ENCODE peak calls at places on chromosomes 2 and 18, in ten cellular contexts. A, E, K, U, H, O, V, M, G and J are unnamed samples. For H3K9me3, the result is how much of the 10 kb centered on the place peaks cover.

GRCh38 chr2:172985139-172985874 is 90.3 kb upstream of the MAP3K20 start:
- DNase-seq in H (no peak), M (peak), V (no peak), O (no peak), G (peak), K (no peak), A (peak), E (peak), U (no peak), J (no peak)

GRCh38 chr2:219557791-219558785 is 13.3 kb downstream of the OBSL1 start:
- DNase-seq in O (no peak), H (no peak), M (no peak), G (no peak), U (no peak), A (no peak), V (no peak), E (no peak), K (no peak), J (no peak)

GRCh38 chr18:61502472-61502871 is 169.2 kb downstream of the CDH20 start:
- DNase-seq in E (peak), M (no peak), A (peak), O (peak), G (peak), V (no peak), K (peak), H (peak), U (no peak), J (no peak)

GRCh38 chr2:239727776-239728600 is 297.2 kb downstream of the NDUFA10 start:
- DNase-seq in V (peak), H (no peak), O (no peak), K (no peak), U (no peak), A (no peak), E (no peak), G (no peak), M (peak), J (no peak)

GRCh38 chr2:161990741-161991140 is 83.3 kb downstream of the DPP4 start:
- DNase-seq in G (no peak), E (no peak), M (no peak), A (peak), U (no peak), H (no peak), V (no peak), K (no peak), O (peak), J (no peak)

GRCh38 chr18:60295776-60296175 is 76.8 kb downstream of the MC4R start:
- DNase-seq in U (no peak), V (no peak), E (no peak), A (no peak), H (no peak), G (no peak), M (no peak), K (no peak), O (no peak), J (no peak)

GRCh38 chr18:55355220-55355619 is 232.8 kb downstream of the TCF4 start:
- DNase-seq in M (no peak), G (no peak), K (no peak), H (no peak), A (no peak), V (no peak), U (no peak), O (no peak), E (no peak), J (no peak)

GRCh38 chr2:31586230-31586629 is 5.5 kb upstream of the SRD5A2 start:
- DNase-seq in M (no peak), K (no peak), E (no peak), G (no peak), O (no peak), U (no peak), A (no peak), H (no peak), V (no peak), J (no peak)

GRCh38 chr2:174184915-174185314 is 63.4 kb downstream of the OLA1 start:
- DNase-seq in M (no peak), A (no peak), U (no peak), G (no peak), O (no peak), H (no peak), K (no peak), E (no peak), V (no peak), J (no peak)

GRCh38 chr2:226031962-226032441 is 632.5 kb downstream of the NYAP2 start:
- DNase-seq in M (no peak), E (no peak), U (no peak), A (peak), K (peak), O (peak), H (no peak), G (no peak), V (no peak), J (no peak)

GRCh38 chr18:22143347-22144340 is 25.7 kb upstream of the GATA6 start:
- DNase-seq in E (no peak), M (no peak), G (no peak), H (peak), U (no peak), A (no peak), K (no peak), V (no peak), O (no peak), J (no peak)

DNA sequence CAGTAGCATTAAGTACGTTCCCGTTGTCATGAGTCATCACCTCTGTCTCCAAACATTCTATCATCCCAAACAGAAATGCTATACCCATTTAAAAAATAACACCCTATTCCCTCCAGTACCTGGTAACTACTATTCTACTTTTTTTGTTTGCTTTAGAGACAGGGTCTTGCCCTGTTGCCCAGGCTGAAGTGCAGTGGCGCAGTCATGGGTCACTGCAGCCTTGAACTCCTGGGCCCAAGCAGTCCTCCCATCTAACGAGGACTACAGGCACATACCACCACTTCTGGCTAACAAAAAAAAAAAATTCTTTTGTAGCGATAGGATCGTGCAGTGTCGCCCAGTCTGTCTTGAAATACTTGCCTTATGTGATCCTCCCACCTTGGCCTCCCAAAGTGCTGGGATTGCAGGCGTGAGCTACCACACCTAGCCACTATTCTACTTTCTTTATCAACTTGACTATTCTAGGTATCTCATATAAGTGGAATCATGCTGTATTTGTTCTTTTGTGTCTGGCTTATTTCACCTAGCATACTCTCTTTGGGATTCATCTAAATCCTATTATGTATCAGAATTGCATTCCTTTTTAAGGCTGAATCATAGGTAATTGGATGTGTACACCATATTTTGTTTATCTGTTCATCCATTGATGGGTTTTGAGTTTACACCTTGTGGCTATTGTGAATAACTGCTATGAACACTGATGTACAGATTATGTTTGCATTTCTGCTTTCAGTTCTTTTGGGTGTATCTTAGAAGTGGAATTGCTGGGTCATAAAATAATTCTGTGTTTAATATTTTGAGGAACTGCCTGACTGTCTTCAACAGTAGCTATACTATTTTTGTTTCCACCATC is 14.4 kb downstream of the ZCCHC2 start:
- DNase-seq in O (no peak), M (no peak), E (no peak), V (no peak), A (no peak), K (no peak), H (no peak), U (no peak), G (no peak), J (no peak)
- H3K9me3 ChIP-seq in O (under half), M (under half), E (under half), V (under half), A (under half), K (under half), H (under half), U (under half), G (under half), J (under half)

DNA sequence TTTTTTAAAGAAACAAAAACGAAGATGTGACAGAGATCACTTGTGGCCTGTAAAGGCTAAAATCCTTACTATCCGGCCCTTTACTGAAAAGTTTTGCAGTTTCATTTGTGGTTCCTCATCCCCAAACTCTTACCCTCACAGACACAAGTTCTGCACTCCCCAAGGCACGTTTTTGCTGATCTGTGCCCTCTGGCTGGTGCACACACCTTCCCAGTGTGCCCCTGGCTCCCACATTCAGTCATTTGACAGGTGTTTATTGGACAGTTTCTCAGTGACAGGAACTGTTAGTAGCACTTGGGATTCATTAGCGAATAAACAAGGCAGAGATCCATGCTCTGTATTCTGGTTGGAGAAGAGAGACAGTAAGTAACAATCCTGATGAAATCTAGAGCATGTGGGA is 22.8 kb downstream of the ZAP70 start:
- DNase-seq in M (no peak), G (no peak), U (no peak), A (no peak), E (no peak), V (no peak), O (no peak), H (no peak), K (no peak), J (no peak)
- H3K9me3 ChIP-seq in M (under half), G (under half), U (under half), A (under half), E (under half), V (under half), O (under half), H (under half), K (under half), J (under half)

GRCh38 chr2:240750409-240750808 is 58.7 kb downstream of the AQP12A start:
- DNase-seq in G (no peak), H (no peak), U (no peak), K (no peak), A (no peak), E (peak), V (no peak), O (no peak), M (no peak), J (no peak)

GRCh38 chr2:240747256-240747655 is 55.6 kb downstream of the AQP12A start:
- DNase-seq in O (no peak), G (no peak), H (no peak), E (no peak), U (no peak), V (no peak), A (no peak), K (no peak), M (no peak), J (no peak)

GRCh38 chr2:240757086-240757614 is 62.9 kb downstream of the KIF1A start:
- DNase-seq in G (no peak), U (no peak), O (no peak), M (no peak), H (no peak), A (no peak), V (no peak), E (no peak), K (no peak), J (no peak)

GRCh38 chr2:240746671-240747070 is 55.0 kb downstream of the AQP12A start:
- DNase-seq in K (no peak), A (no peak), U (no peak), H (no peak), G (no peak), V (no peak), M (no peak), O (no peak), E (no peak), J (no peak)

DNA sequence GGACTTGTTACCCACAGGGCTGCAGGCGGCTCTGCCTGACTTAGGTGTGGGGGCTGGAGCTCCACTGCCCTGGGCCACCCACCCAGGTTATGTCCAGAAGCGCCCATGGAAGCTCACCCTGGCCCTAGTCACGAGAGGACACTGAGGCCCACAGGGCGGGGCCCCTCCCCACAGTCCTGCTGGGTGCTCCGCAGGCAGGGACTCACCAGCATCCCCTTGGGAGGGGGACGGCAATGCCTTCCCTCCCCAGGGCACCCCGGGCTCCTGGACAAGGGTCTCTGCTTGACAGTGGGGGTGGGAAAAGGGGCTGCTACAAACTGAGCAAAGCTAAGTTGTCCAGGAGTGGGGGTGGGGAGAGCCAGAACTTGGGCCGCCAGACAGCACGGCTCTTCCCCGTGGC is 60.5 kb downstream of the AQP12A start:
- DNase-seq in V (no peak), E (no peak), A (no peak), H (no peak), K (no peak), M (no peak), G (no peak), O (no peak), U (no peak), J (no peak)
- H3K9me3 ChIP-seq in V (under half), E (under half), A (under half), H (under half), K (under half), M (under half), G (under half), O (under half), U (under half), J (under half)

GRCh38 chr2:102801858-102802699 is 40.2 kb downstream of the TMEM182 start:
- DNase-seq in A (no peak), H (no peak), U (no peak), V (no peak), M (no peak), G (no peak), O (peak), E (no peak), K (no peak), J (no peak)

GRCh38 chr2:102801098-102801718 is 39.4 kb downstream of the TMEM182 start:
- DNase-seq in G (no peak), H (no peak), U (no peak), O (no peak), E (peak), A (no peak), M (no peak), V (no peak), K (no peak), J (no peak)

GRCh38 chr2:102803041-102803896 is 41.4 kb downstream of the TMEM182 start:
- DNase-seq in E (no peak), M (no peak), V (no peak), K (no peak), U (no peak), O (peak), G (no peak), H (no peak), A (no peak), J (no peak)

GRCh38 chr2:102806250-102806837 is 44.5 kb downstream of the TMEM182 start:
- DNase-seq in G (peak), K (peak), V (peak), O (peak), U (peak), M (peak), H (peak), A (peak), E (peak), J (no peak)

DNA sequence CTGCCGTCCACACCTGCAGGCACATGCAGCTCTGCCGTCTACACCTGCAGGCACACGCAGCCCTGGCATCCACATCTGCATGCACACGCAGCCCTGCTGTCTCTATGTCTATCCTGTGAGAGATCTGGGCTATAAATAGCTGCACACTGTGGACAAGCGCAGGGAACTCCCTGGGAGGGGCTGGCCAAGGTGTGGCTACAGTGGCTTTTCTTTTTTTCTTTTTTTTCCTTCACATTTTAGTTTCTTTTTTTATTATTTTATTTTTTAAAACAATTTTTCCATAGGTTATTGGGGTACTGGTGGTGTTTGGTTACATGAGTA is 42.0 kb downstream of the TMEM182 start:
- DNase-seq in H (no peak), O (no peak), M (no peak), U (no peak), G (no peak), E (no peak), A (no peak), V (no peak), K (no peak), J (no peak)
- H3K9me3 ChIP-seq in H (under half), O (under half), M (under half), U (under half), G (under half), E (under half), A (under half), V (under half), K (under half), J (under half)

DNA sequence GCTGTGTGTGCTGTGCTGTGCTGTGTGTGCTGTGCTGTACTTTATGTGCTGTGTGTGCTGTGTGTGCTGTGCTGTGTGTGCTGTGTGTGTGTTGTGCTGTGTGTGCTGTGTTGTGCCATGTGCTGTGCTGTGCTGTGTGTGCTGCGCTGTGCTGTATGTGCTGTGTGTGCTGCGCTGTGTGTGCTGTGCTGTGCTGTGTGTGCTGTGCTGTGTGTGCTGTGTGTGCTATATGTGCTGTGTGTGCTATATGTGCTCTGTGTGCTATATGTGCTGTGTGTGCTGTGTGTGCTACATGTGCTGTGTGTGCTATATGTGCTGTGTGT is 30.6 kb upstream of the MAL start:
- DNase-seq in U (no peak), V (no peak), O (no peak), E (no peak), A (no peak), K (no peak), G (no peak), M (no peak), H (no peak), J (no peak)
- H3K9me3 ChIP-seq in U (under half), V (under half), O (under half), E (under half), A (under half), K (under half), G (under half), M (under half), H (under half), J (under half)

DNA sequence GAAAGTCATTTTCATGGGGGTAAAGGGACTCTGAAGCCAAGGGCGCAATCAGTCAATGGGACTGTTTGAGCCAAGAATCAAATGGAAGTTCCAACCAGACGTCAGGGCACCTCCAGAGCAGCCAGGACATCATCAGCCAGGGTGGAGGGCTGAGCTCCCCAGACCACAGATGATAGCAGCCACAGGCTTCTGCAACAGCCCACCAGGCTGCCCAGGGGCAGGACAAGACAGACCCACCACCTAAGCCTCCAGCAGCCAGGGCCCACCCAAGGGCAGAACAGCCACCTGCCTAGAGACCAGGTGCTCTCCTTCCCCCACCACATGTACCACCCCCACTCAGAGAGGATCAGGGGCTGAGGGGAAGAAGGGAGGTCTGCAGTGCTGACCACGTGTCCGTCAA is 53.8 kb upstream of the SLC66A3 start:
- DNase-seq in G (no peak), H (no peak), O (no peak), K (no peak), U (no peak), E (no peak), M (peak), V (no peak), A (no peak), J (no peak)
- H3K9me3 ChIP-seq in G (under half), H (under half), O (under half), K (under half), U (under half), E (under half), M (under half), V (under half), A (under half), J (under half)

GRCh38 chr2:584863-585823 is 92.1 kb downstream of the TMEM18 start:
- DNase-seq in H (no peak), E (no peak), U (peak), G (no peak), M (no peak), A (no peak), O (no peak), K (peak), V (no peak), J (no peak)

GRCh38 chr2:588041-588645 is 89.1 kb downstream of the TMEM18 start:
- DNase-seq in V (no peak), U (no peak), G (no peak), H (no peak), O (no peak), A (no peak), E (no peak), K (no peak), M (no peak), J (no peak)

GRCh38 chr2:589551-589950 is 87.7 kb downstream of the TMEM18 start:
- DNase-seq in K (no peak), G (no peak), U (no peak), E (no peak), H (no peak), V (no peak), A (no peak), M (no peak), O (no peak), J (no peak)

GRCh38 chr2:587371-587960 is 89.7 kb downstream of the TMEM18 start:
- DNase-seq in V (no peak), K (no peak), H (no peak), O (no peak), M (no peak), G (no peak), E (no peak), A (no peak), U (no peak), J (no peak)

DNA sequence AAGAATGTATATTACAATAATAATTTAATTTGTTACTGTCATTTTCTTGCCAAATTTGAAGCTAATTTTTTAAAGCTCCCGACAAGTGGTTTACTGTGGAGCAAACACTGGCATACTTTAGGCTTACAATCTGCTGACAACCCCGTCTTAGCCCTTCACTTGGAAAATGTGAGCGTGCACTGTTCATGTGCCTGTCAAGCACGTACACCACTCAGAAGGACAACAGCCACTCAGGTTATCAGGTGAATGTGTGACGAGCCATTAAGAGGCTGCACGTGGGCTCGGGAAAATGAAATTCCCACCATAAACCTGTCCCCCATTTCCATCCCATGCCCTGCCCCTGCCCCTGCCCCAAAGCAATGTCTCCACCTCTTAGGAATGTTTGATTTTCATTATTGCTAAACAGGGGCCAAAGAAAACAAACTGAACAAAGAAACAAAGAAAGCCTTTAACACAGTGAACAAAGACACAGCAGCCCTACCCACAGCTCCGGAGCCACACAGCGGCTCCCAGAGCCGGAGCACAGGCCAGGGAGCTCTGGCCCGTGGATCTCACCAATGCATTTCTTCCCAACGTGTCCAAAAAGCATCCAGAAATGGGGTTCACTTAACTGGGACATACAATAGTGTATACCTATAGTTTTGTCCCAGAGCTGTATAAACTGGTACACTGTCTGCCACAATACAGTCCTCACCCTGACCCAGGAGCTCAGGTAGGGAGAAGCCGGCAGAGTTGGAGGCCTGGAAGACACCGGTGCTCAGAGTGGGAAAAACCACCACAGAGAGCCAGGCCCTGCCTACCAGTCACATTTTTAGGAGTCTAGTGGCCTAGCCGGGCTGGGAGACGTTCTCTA is 90.5 kb downstream of the TMEM18 start:
- DNase-seq in G (no peak), K (peak), E (no peak), O (peak), A (no peak), H (no peak), U (no peak), V (no peak), M (no peak), J (no peak)
- H3K9me3 ChIP-seq in G (under half), K (under half), E (under half), O (under half), A (under half), H (under half), U (under half), V (under half), M (under half), J (under half)